ENCODE peak calls at places on chromosomes 5 and 9, in nine cellular contexts. T is NAMALWA; J is amniotic stem cell; M is GM13976; U is GM12865; L is mucosa of gallbladder; I is stimulated activated CD8-positive, alpha-beta memory T cell treated with anti-CD3 and anti-CD28 coated beads, Interleukin-7, amount 100 ng/mL, for 1 hour; K is activated CD4-positive, alpha-beta memory T cell treated with anti-CD3 and anti-CD28 coated beads, Interleukin-2, amount 10 ng/mL, durations not matched to agents 7 days and 5 days; A is foreskin keratinocyte. F is an unnamed sample.

GRCh38 chr5:117220730-117221129 is 646.1 kb upstream of the SEMA6A start:
- DNase-seq in K (no peak), U (no peak), J (no peak), M (no peak), L (no peak), I (no peak), A (peak), T (no peak), F (no peak)

GRCh38 chr9:109705515-109705914 is 74.5 kb upstream of the PALM2AKAP2 start:
- DNase-seq in U (no peak), K (no peak), I (no peak), J (no peak), A (peak), M (no peak), T (no peak), L (no peak), F (peak)

GRCh38 chr5:6370580-6370979 is 7.8 kb downstream of the MED10 start:
- DNase-seq in M (no peak), L (no peak), T (no peak), J (no peak), K (peak), I (no peak), U (no peak), A (no peak), F (no peak)

GRCh38 chr5:76196457-76196856 is 113.3 kb downstream of the SV2C start:
- DNase-seq in U (no peak), I (no peak), M (no peak), J (no peak), L (no peak), K (no peak), T (no peak), A (no peak), F (no peak)

GRCh38 chr9:29456940-29457339 is 1883.7 kb upstream of the C9orf72 start:
- DNase-seq in A (peak), I (no peak), L (no peak), T (no peak), M (no peak), K (no peak), U (no peak), J (no peak), F (no peak)

GRCh38 chr9:126559296-126559695 is 54.4 kb upstream of the LMX1B start:
- DNase-seq in A (no peak), L (no peak), I (no peak), M (no peak), T (no peak), K (no peak), U (no peak), J (no peak), F (no peak)

GRCh38 chr9:92975452-92975770 is 28.1 kb downstream of the FGD3 start:
- DNase-seq in T (no peak), M (no peak), J (no peak), I (no peak), K (no peak), A (no peak), L (no peak), U (no peak), F (no peak)

GRCh38 chr9:6598249-6598725 is 47.2 kb downstream of the GLDC start:
- DNase-seq in M (peak), L (no peak), J (no peak), A (no peak), T (no peak), U (peak), I (no peak), K (peak), F (peak)

GRCh38 chr5:140344683-140345423 is 1.6 kb downstream of the HBEGF start:
- DNase-seq in K (peak), T (no peak), U (no peak), I (no peak), J (no peak), A (peak), M (no peak), L (peak), F (no peak)

GRCh38 chr5:142322747-142323479 is 1.9 kb downstream of the SPRY4 start:
- DNase-seq in J (no peak), U (no peak), T (no peak), A (no peak), I (no peak), M (no peak), K (no peak), L (no peak), F (no peak)

GRCh38 chr9:137057545-137057944 is 3.7 kb upstream of the ENTPD2 start:
- DNase-seq in T (no peak), I (no peak), M (no peak), L (no peak), J (no peak), K (no peak), A (no peak), U (no peak), F (no peak)

GRCh38 chr5:56305001-56305400 is 71.9 kb upstream of the ANKRD55 start:
- DNase-seq in U (no peak), L (no peak), M (no peak), A (no peak), J (no peak), I (no peak), K (no peak), T (no peak), F (no peak)

GRCh38 chr9:83066771-83067170 is 3.8 kb upstream of the RASEF start:
- DNase-seq in U (no peak), M (no peak), L (no peak), A (peak), J (peak), K (no peak), T (no peak), I (no peak), F (no peak)

GRCh38 chr5:56447232-56447631 is 214.1 kb upstream of the ANKRD55 start:
- DNase-seq in T (no peak), A (no peak), I (no peak), J (no peak), U (no peak), M (no peak), L (peak), K (no peak), F (no peak)

GRCh38 chr9:76516350-76516749 is 57.4 kb downstream of the GCNT1 start:
- DNase-seq in A (peak), M (no peak), L (no peak), J (no peak), K (no peak), U (no peak), I (no peak), T (no peak), F (no peak)

GRCh38 chr5:157761690-157762611 is 18.4 kb downstream of the LSM11 start:
- DNase-seq in M (peak), J (peak), I (no peak), T (peak), L (peak), A (peak), U (peak), K (no peak), F (no peak)

GRCh38 chr9:127873886-127874285 is 3.6 kb downstream of the AK1 start:
- DNase-seq in L (peak), M (no peak), J (no peak), A (no peak), K (no peak), U (no peak), T (no peak), I (no peak), F (no peak)

GRCh38 chr5:147734839-147735238 is 47.7 kb downstream of the JAKMIP2 start:
- DNase-seq in J (no peak), L (no peak), U (no peak), I (no peak), A (no peak), K (no peak), T (no peak), M (no peak), F (no peak)

GRCh38 chr5:29811914-29812679 is 1381.4 kb upstream of the CDH6 start:
- DNase-seq in K (no peak), M (no peak), I (no peak), T (no peak), L (no peak), U (no peak), A (no peak), J (no peak), F (no peak)

GRCh38 chr5:43017438-43017820 is 22.7 kb downstream of the ANXA2R start:
- DNase-seq in A (no peak), U (peak), K (peak), T (peak), J (no peak), M (no peak), I (no peak), L (no peak), F (no peak)

GRCh38 chr5:151673421-151673820 is 13.3 kb downstream of the SPARC start:
- DNase-seq in L (no peak), T (no peak), K (no peak), J (no peak), U (no peak), I (no peak), A (no peak), M (no peak), F (no peak)

GRCh38 chr9:116471093-116471906 is 215.8 kb upstream of the TRIM32 start:
- DNase-seq in L (peak), A (no peak), I (no peak), U (no peak), T (no peak), J (no peak), M (no peak), K (no peak), F (no peak)

GRCh38 chr5:160001457-160001856 is 7.5 kb upstream of the TTC1 start:
- DNase-seq in J (no peak), A (no peak), T (no peak), L (no peak), I (no peak), M (no peak), K (no peak), U (no peak), F (no peak)

GRCh38 chr5:7419846-7420245 is 23.9 kb downstream of the ADCY2 start:
- DNase-seq in M (no peak), K (no peak), L (no peak), I (no peak), A (no peak), J (no peak), U (no peak), T (no peak), F (no peak)

GRCh38 chr5:109250080-109250479 is 159.7 kb downstream of the PJA2 start:
- DNase-seq in M (no peak), U (no peak), K (no peak), J (no peak), I (no peak), A (no peak), L (no peak), T (no peak), F (no peak)

GRCh38 chr5:78547731-78548189 is 100.8 kb downstream of the LHFPL2 start:
- DNase-seq in A (no peak), J (no peak), L (peak), T (no peak), K (no peak), I (no peak), U (no peak), M (no peak), F (no peak)

GRCh38 chr5:66553368-66553912 is 42.8 kb upstream of the MAST4 start:
- DNase-seq in I (no peak), J (no peak), L (no peak), A (peak), T (no peak), M (no peak), U (no peak), K (no peak), F (no peak)

GRCh38 chr9:136740491-136740890 is 2.2 kb downstream of the LCN10 start:
- DNase-seq in M (no peak), J (no peak), I (no peak), A (no peak), L (no peak), T (no peak), K (no peak), U (no peak), F (no peak)

GRCh38 chr5:119943148-119943547 is 313.8 kb downstream of the FAM170A start:
- DNase-seq in I (no peak), T (peak), K (no peak), M (no peak), U (no peak), J (no peak), L (no peak), A (no peak), F (no peak)

GRCh38 chr5:6450235-6450860 is 1.7 kb downstream of the UBE2QL1 start:
- DNase-seq in K (no peak), I (no peak), M (no peak), A (no peak), L (no peak), T (no peak), U (no peak), J (no peak), F (no peak)

GRCh38 chr5:107501965-107502691 is 168.6 kb downstream of the EFNA5 start:
- DNase-seq in U (no peak), L (no peak), I (no peak), J (no peak), M (no peak), K (no peak), T (no peak), A (no peak), F (no peak)

GRCh38 chr5:74167206-74167929 is 473.2 kb downstream of the ENC1 start:
- DNase-seq in L (no peak), T (no peak), I (no peak), A (peak), J (peak), U (no peak), M (no peak), K (no peak), F (peak)

GRCh38 chr5:34685485-34686197 is 29.5 kb downstream of the RAI14 start:
- DNase-seq in K (no peak), J (peak), T (no peak), I (no peak), A (peak), L (no peak), M (no peak), U (no peak), F (no peak)

GRCh38 chr5:6722015-6722414 is 8.8 kb downstream of the TENT4A start:
- DNase-seq in K (no peak), U (peak), J (no peak), T (peak), M (no peak), A (no peak), I (no peak), L (no peak), F (no peak)

GRCh38 chr9:84296146-84296843 is 44.3 kb downstream of the SLC28A3 start:
- DNase-seq in A (peak), K (peak), I (no peak), T (no peak), L (no peak), J (peak), M (peak), U (peak), F (peak)

GRCh38 chr5:111461261-111461671 is 51.1 kb downstream of the STARD4 start:
- DNase-seq in M (no peak), I (no peak), T (peak), A (peak), U (no peak), J (no peak), K (no peak), L (no peak), F (no peak)

F was measured in epithelial cell of prostate.